ENCODE peak calls at places on chromosomes 11 and 22, in seven cellular contexts. F is mammary epithelial cell, A is GM23338, I is hepatocyte, P is neural progenitor cell, Q is HepG2, C is IMR-90. L is an unnamed sample.

GRCh38 chr22:45775569-45776312 is 104.1 kb downstream of the ATXN10 start:
- DNase-seq in P (no peak), F (no peak), I (no peak), A (no peak), Q (no peak), C (no peak), L (peak; percentile 93)

GRCh38 chr22:22199634-22200033 is 45.0 kb upstream of the VPREB1 start:
- DNase-seq in Q (no peak), F (no peak), I (no peak), A (no peak), P (no peak), C (no peak), L (no peak)

GRCh38 chr11:133678211-133678610 is 145.9 kb upstream of the OPCML start:
- DNase-seq in I (no peak), F (no peak), P (no peak), A (no peak), C (no peak), Q (no peak), L (no peak)

GRCh38 chr11:11263238-11264030 is 89.6 kb downstream of the CSNK2A3 start:
- DNase-seq in A (peak; percentile 28), P (no peak), C (peak; percentile 7), Q (no peak), F (peak; percentile 25), I (no peak), L (peak; percentile 86)

GRCh38 chr11:13465909-13466371 is 2.9 kb upstream of the BTBD10 start:
- DNase-seq in F (no peak), I (peak; percentile 38), P (no peak), C (peak; percentile 55), Q (peak; percentile 27), A (peak; percentile 38), L (peak; percentile 61)

GRCh38 chr22:48173061-48173849 is 1410.8 kb downstream of the TBC1D22A start:
- DNase-seq in Q (no peak), F (no peak), C (no peak), P (no peak), A (no peak), I (no peak), L (no peak)

GRCh38 chr22:29476116-29476515 is 3.9 kb upstream of the NEFH start:
- DNase-seq in I (no peak), A (peak; percentile 28), P (peak; percentile 59), Q (no peak), C (no peak), F (no peak), L (no peak)

GRCh38 chr11:69290791-69291190 is 3.2 kb upstream of the MYEOV start:
- DNase-seq in A (no peak), Q (no peak), F (no peak), I (no peak), P (no peak), C (no peak), L (no peak)

GRCh38 chr22:22598144-22598543 is 39.1 kb upstream of the PRAME start:
- DNase-seq in I (no peak), F (no peak), P (no peak), A (no peak), Q (no peak), C (no peak), L (no peak)

GRCh38 chr22:38240734-38241252 is 32.0 kb downstream of the TMEM184B start:
- DNase-seq in A (peak; percentile 86), P (peak; percentile 84), F (peak; percentile 83), I (peak; percentile 82), C (peak; percentile 91), Q (no peak), L (no peak)

GRCh38 chr11:92859290-92859689 is 110.2 kb upstream of the MTNR1B start:
- DNase-seq in C (no peak), P (no peak), F (no peak), A (no peak), I (no peak), Q (no peak), L (no peak)

GRCh38 chr11:92852203-92852602 is 117.2 kb upstream of the MTNR1B start:
- DNase-seq in Q (no peak), C (no peak), F (no peak), P (no peak), A (no peak), I (no peak), L (no peak)

GRCh38 chr11:92854952-92855351 is 114.5 kb upstream of the MTNR1B start:
- DNase-seq in F (no peak), A (no peak), Q (no peak), P (no peak), I (no peak), C (no peak), L (no peak)

GRCh38 chr11:92852946-92853345 is 116.5 kb upstream of the MTNR1B start:
- DNase-seq in A (no peak), C (no peak), I (no peak), F (peak; percentile 92), P (no peak), Q (no peak), L (no peak)

GRCh38 chr11:92854162-92854561 is 115.3 kb upstream of the MTNR1B start:
- DNase-seq in Q (no peak), A (no peak), F (no peak), I (no peak), C (no peak), P (no peak), L (no peak)
- H3K4me3 ChIP-seq in Q (no peak overlapping the region), A (no peak overlapping the region), F (no peak overlapping the region), I (no peak overlapping the region), C (no peak overlapping the region), P (no peak overlapping the region), L (no peak overlapping the region)

GRCh38 chr11:78416285-78417174 is 1.1 kb downstream of the GAB2 start:
- DNase-seq in C (peak; percentile 87), A (peak; percentile 85), Q (peak; percentile 83), I (peak; percentile 90), P (peak; percentile 89), F (peak; percentile 61), L (peak; percentile 90)

GRCh38 chr11:78417175-78417887 is at the start of gene GAB2:
- DNase-seq in Q (no peak), P (no peak), C (no peak), F (no peak), A (no peak), I (peak; percentile 57), L (no peak)

GRCh38 chr11:78419327-78419726 is 1.7 kb upstream of the GAB2 start:
- DNase-seq in A (no peak), I (peak; percentile 68), C (peak; percentile 99), Q (no peak), F (peak; percentile 25), P (no peak), L (no peak)

GRCh38 chr11:78418584-78419211 is 1.1 kb upstream of the GAB2 start:
- DNase-seq in C (peak; percentile 27), A (no peak), P (no peak), F (no peak), I (no peak), Q (no peak), L (peak; percentile 52)

GRCh38 chr11:78417888-78418583 is 416 bp upstream of the GAB2 start:
- DNase-seq in F (peak; percentile 63), C (peak; percentile 69), Q (peak; percentile 66), P (peak; percentile 94), A (peak; percentile 82), I (peak; percentile 94), L (peak; percentile 89)
- H3K4me2 ChIP-seq in F (peak overlapping the region; percentile 94), C (peak overlapping the region; percentile 96), Q (peak overlapping the region; percentile 100), P (peak overlapping the region; percentile 87), A (peak overlapping the region; percentile 95), I (peak overlapping the region; percentile 96), L (peak overlapping the region; percentile 78)

DNA sequence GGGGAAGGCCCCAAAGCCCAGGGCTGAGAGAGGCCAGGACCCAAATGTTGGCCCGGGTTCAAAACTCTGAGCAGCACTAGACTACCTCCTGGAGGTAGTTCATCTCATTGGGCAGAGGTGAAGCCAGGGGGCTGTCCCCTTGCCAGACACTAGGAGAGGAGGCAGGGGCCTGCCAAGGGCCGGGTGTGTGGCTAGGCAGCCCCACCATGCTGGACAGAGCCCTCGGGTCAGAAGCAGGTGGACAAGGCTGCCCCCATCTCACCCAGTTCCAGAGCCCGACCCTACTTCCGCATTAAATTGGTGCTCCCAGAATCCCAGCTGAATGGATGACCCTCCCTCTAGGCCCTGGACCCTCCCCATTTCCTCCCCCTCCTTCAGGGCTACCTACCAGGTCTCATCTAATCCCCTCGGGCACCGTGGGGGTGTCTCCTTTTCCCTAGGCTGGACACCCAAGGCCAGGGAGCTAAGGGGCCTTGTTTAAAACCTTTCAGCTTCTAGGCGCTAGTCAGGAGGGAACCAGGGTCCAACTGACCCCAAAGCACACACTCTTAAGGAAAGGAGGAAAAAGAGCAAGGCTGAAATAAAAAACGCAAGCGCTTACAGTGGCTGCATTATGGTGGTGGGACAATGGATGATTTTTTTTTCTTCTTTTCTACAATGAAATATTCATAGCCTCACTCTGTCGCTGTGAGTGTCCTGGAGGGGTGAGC is 72.1 kb upstream of the TCF20 start:
- DNase-seq in I (no peak), F (no peak), C (no peak), A (no peak), P (peak; percentile 46), Q (no peak), L (no peak)
- H3K4me3 ChIP-seq in I (no peak overlapping the region), F (no peak overlapping the region), C (peak overlapping the region; percentile 62), A (peak overlapping the region; percentile 49), P (peak overlapping the region; percentile 48), Q (no peak overlapping the region), L (no peak overlapping the region)

GRCh38 chr22:49931863-49932262 is 13.4 kb downstream of the CRELD2 start:
- DNase-seq in I (no peak), F (no peak), A (no peak), Q (no peak), C (no peak), P (no peak), L (no peak)

GRCh38 chr22:49935561-49935960 is 17.1 kb downstream of the CRELD2 start:
- DNase-seq in F (no peak), C (no peak), A (peak; percentile 46), I (peak; percentile 46), Q (no peak), P (no peak), L (no peak)

GRCh38 chr22:49934891-49935557 is 16.6 kb downstream of the CRELD2 start:
- DNase-seq in I (peak; percentile 91), Q (no peak), P (peak; percentile 65), A (peak; percentile 86), F (no peak), C (peak; percentile 39), L (peak; percentile 62)

GRCh38 chr22:49934144-49934890 is 15.9 kb downstream of the CRELD2 start:
- DNase-seq in Q (no peak), F (no peak), A (no peak), C (peak; percentile 12), P (no peak), I (peak; percentile 80), L (no peak)

DNA sequence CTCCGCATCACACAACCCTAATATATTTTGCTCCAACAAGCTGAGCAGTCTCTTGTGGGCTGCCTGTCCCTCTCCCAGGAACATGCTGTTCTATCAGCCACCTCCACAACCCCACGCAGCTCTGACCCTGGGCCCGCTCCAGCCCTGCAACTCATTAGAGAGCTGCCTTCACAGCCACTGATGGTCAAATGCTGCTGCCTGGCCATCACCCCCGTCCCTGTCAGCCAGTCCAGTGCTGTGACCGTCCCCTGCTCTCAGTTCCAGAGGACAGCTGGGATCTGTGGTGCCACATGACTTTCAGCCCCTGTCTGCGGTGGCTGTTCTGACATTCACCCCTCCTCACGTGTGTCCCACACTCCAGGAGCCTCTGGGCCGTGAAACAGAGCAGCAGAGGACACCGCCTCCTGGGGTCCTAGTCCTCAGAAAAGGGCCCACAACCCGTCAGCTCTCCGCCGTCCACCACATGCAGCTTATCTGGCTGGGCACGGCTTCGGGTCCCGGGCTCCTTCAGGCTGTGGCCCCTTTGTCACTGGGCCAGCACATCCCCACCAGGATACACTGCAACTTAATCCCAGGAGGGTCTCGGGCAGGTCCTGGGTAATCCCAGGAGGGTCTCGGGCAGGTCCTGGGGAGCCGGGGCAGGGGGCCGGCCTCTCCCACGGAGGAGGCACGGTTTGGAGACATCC is 14.9 kb downstream of the CRELD2 start:
- DNase-seq in A (no peak), P (no peak), I (peak; percentile 34), F (no peak), C (no peak), Q (no peak), L (no peak)
- H3K4me2 ChIP-seq in A (no peak overlapping the region), P (no peak overlapping the region), I (no peak overlapping the region), F (no peak overlapping the region), C (no peak overlapping the region), Q (peak overlapping the region; percentile 76), L (no peak overlapping the region)

L was measured in Karpas-422.